ENCODE peak calls at places on chromosomes 13 and 19, in four cellular contexts. One of them, this sample, is unnamed.

GRCh38 chr19:19096641-19097627 is 33.1 kb downstream of the SLC25A42 start:
- DNase-seq in activated T-helper 1 cell treated with Interleukin-2 at 50 U/mL for 16 hours: no peak
- DNase-seq in sigmoid colon: no peak
- DNase-seq in retinal pigment epithelial cell: no peak
- DNase-seq in this sample: no peak

GRCh38 chr19:35162471-35163326 is 8.2 kb downstream of the FXYD5 start:
- DNase-seq in sigmoid colon: peak
- DNase-seq in activated T-helper 1 cell treated with Interleukin-2 at 50 U/mL for 16 hours: no peak
- DNase-seq in retinal pigment epithelial cell: no peak
- DNase-seq in this sample: no peak

GRCh38 chr13:20721454-20722357 is 18.2 kb downstream of the IL17D start:
- DNase-seq in retinal pigment epithelial cell: peak
- DNase-seq in activated T-helper 1 cell treated with Interleukin-2 at 50 U/mL for 16 hours: no peak
- DNase-seq in sigmoid colon: no peak
- DNase-seq in this sample: no peak

GRCh38 chr13:99949657-99950413 is 21.7 kb downstream of the ZIC5 start:
- DNase-seq in retinal pigment epithelial cell: no peak
- DNase-seq in sigmoid colon: no peak
- DNase-seq in activated T-helper 1 cell treated with Interleukin-2 at 50 U/mL for 16 hours: no peak
- DNase-seq in this sample: no peak

GRCh38 chr19:52231154-52231565 is 38.2 kb upstream of the ZNF766 start:
- DNase-seq in sigmoid colon: no peak
- DNase-seq in activated T-helper 1 cell treated with Interleukin-2 at 50 U/mL for 16 hours: no peak
- DNase-seq in retinal pigment epithelial cell: no peak
- DNase-seq in this sample: no peak

GRCh38 chr19:56958428-56958827 is 117.9 kb upstream of the PEG3 start:
- DNase-seq in sigmoid colon: no peak
- DNase-seq in retinal pigment epithelial cell: no peak
- DNase-seq in activated T-helper 1 cell treated with Interleukin-2 at 50 U/mL for 16 hours: no peak
- DNase-seq in this sample: no peak

GRCh38 chr19:46142294-46142693 is 5.7 kb upstream of the IGFL2 start:
- DNase-seq in activated T-helper 1 cell treated with Interleukin-2 at 50 U/mL for 16 hours: no peak
- DNase-seq in retinal pigment epithelial cell: no peak
- DNase-seq in sigmoid colon: no peak
- DNase-seq in this sample: no peak

GRCh38 chr19:467554-467953 is 6.7 kb upstream of the SHC2 start:
- DNase-seq in sigmoid colon: no peak
- DNase-seq in retinal pigment epithelial cell: no peak
- DNase-seq in activated T-helper 1 cell treated with Interleukin-2 at 50 U/mL for 16 hours: no peak
- DNase-seq in this sample: no peak

GRCh38 chr13:43489168-43489730 is 297.5 kb downstream of the ENOX1 start:
- DNase-seq in retinal pigment epithelial cell: no peak
- DNase-seq in sigmoid colon: peak
- DNase-seq in activated T-helper 1 cell treated with Interleukin-2 at 50 U/mL for 16 hours: no peak
- DNase-seq in this sample: no peak

GRCh38 chr19:2631213-2631821 is 71.2 kb downstream of the GNG7 start:
- DNase-seq in sigmoid colon: no peak
- DNase-seq in retinal pigment epithelial cell: no peak
- DNase-seq in activated T-helper 1 cell treated with Interleukin-2 at 50 U/mL for 16 hours: no peak
- DNase-seq in this sample: no peak

GRCh38 chr13:33218020-33218419 is 67.5 kb downstream of the STARD13 start:
- DNase-seq in sigmoid colon: no peak
- DNase-seq in retinal pigment epithelial cell: no peak
- DNase-seq in activated T-helper 1 cell treated with Interleukin-2 at 50 U/mL for 16 hours: no peak
- DNase-seq in this sample: no peak

GRCh38 chr13:70170689-70171088 is 62.4 kb upstream of the KLHL1 start:
- DNase-seq in retinal pigment epithelial cell: no peak
- DNase-seq in activated T-helper 1 cell treated with Interleukin-2 at 50 U/mL for 16 hours: no peak
- DNase-seq in sigmoid colon: no peak
- DNase-seq in this sample: no peak

GRCh38 chr19:45154064-45154827 is 6.5 kb downstream of the NKPD1 start:
- DNase-seq in retinal pigment epithelial cell: peak
- DNase-seq in sigmoid colon: no peak
- DNase-seq in activated T-helper 1 cell treated with Interleukin-2 at 50 U/mL for 16 hours: no peak
- DNase-seq in this sample: no peak